ENCODE peak calls at places on chromosomes 7 and 10, in four cellular contexts. V, S, D and O are unnamed samples.

GRCh38 chr10:26448706-26449435 is 10.7 kb downstream of the APBB1IP start:
- DNase-seq in V (no peak), D (no peak), S (peak), O (no peak)

GRCh38 chr7:18889436-18889835 is 228.0 kb downstream of the TWIST1 start:
- DNase-seq in D (no peak), S (no peak), V (no peak), O (no peak)

GRCh38 chr7:22350466-22351328 is 6.3 kb downstream of the RAPGEF5 start:
- DNase-seq in V (peak), S (no peak), D (no peak), O (no peak)

GRCh38 chr7:155861480-155861868 is 49.2 kb upstream of the SHH start:
- DNase-seq in D (no peak), V (no peak), S (no peak), O (no peak)

GRCh38 chr10:132576671-132577349 is 39.2 kb downstream of the INPP5A start:
- DNase-seq in S (no peak), V (no peak), D (no peak), O (no peak)

GRCh38 chr7:27156508-27156898 is at the start of gene HOXA7:
- DNase-seq in S (peak), V (no peak), D (no peak), O (no peak)

GRCh38 chr7:158264881-158265742 is 322.5 kb downstream of the PTPRN2 start:
- DNase-seq in V (no peak), S (no peak), D (no peak), O (no peak)

GRCh38 chr7:50727072-50727471 is 55.6 kb downstream of the GRB10 start:
- DNase-seq in V (no peak), S (no peak), D (no peak), O (no peak)

GRCh38 chr10:29767958-29768357 is 133.2 kb upstream of the SVIL start:
- DNase-seq in S (no peak), V (no peak), D (no peak), O (no peak)

GRCh38 chr7:145289384-145289783 is 453.5 kb upstream of the TPK1 start:
- DNase-seq in V (no peak), D (no peak), S (no peak), O (no peak)

GRCh38 chr7:388961-389701 is 99.2 kb downstream of the FOXL3 start:
- DNase-seq in V (no peak), D (no peak), S (no peak), O (no peak)

GRCh38 chr10:79069325-79070090 is 742 bp downstream of the ZMIZ1 start:
- DNase-seq in D (no peak), S (peak), V (peak), O (peak)

GRCh38 chr10:34094146-34094696 is 720.9 kb downstream of the PARD3 start:
- DNase-seq in S (no peak), D (no peak), V (no peak), O (no peak)